ENCODE peak calls at places on chromosomes 6 and 20, in eight cellular contexts. One of them, this sample, is unnamed.

GRCh38 chr20:60091284-60091683 is 133.1 kb downstream of the CDH26 start:
- DNase-seq in breast epithelium: no peak
- DNase-seq in IMR-90: no peak
- DNase-seq in Peyer's patch: no peak
- DNase-seq in right lobe of liver: no peak
- DNase-seq in heart left ventricle: no peak
- DNase-seq in HCT116: no peak
- DNase-seq in prostate gland: no peak
- DNase-seq in this sample: no peak

GRCh38 chr20:39019805-39020325 is 57.7 kb downstream of the DHX35 start:
- DNase-seq in breast epithelium: no peak
- DNase-seq in IMR-90: no peak
- DNase-seq in Peyer's patch: no peak
- DNase-seq in right lobe of liver: no peak
- DNase-seq in heart left ventricle: no peak
- DNase-seq in HCT116: no peak
- DNase-seq in prostate gland: no peak
- DNase-seq in this sample: no peak

GRCh38 chr6:40774932-40775331 is 187.8 kb upstream of the LRFN2 start:
- DNase-seq in breast epithelium: no peak
- DNase-seq in IMR-90: no peak
- DNase-seq in Peyer's patch: no peak
- DNase-seq in right lobe of liver: no peak
- DNase-seq in heart left ventricle: no peak
- DNase-seq in HCT116: no peak
- DNase-seq in prostate gland: no peak
- DNase-seq in this sample: no peak

GRCh38 chr6:169589699-169590257 is 112.1 kb downstream of the WDR27 start:
- DNase-seq in breast epithelium: no peak
- DNase-seq in IMR-90: no peak
- DNase-seq in Peyer's patch: no peak
- DNase-seq in right lobe of liver: no peak
- DNase-seq in heart left ventricle: no peak
- DNase-seq in HCT116: no peak
- DNase-seq in prostate gland: no peak
- DNase-seq in this sample: no peak

GRCh38 chr20:43744966-43745733 is 18.3 kb upstream of the GTSF1L start:
- DNase-seq in breast epithelium: no peak
- DNase-seq in IMR-90: no peak
- DNase-seq in Peyer's patch: no peak
- DNase-seq in right lobe of liver: no peak
- DNase-seq in heart left ventricle: no peak
- DNase-seq in HCT116: no peak
- DNase-seq in prostate gland: no peak
- DNase-seq in this sample: no peak

GRCh38 chr20:17036546-17036945 is 190.3 kb upstream of the PCSK2 start:
- DNase-seq in breast epithelium: no peak
- DNase-seq in IMR-90: peak; percentile 58
- DNase-seq in Peyer's patch: no peak
- DNase-seq in right lobe of liver: no peak
- DNase-seq in heart left ventricle: no peak
- DNase-seq in HCT116: no peak
- DNase-seq in prostate gland: no peak
- DNase-seq in this sample: no peak

GRCh38 chr6:21593412-21593926 is at the start of gene SOX4:
- DNase-seq in breast epithelium: peak; percentile 95
- DNase-seq in IMR-90: peak; percentile 98
- DNase-seq in Peyer's patch: peak; percentile 90
- DNase-seq in right lobe of liver: peak; percentile 94
- DNase-seq in heart left ventricle: peak; percentile 94
- DNase-seq in HCT116: peak; percentile 93
- DNase-seq in prostate gland: peak; percentile 96
- DNase-seq in this sample: peak; percentile 95

GRCh38 chr6:21808045-21808470 is 214.5 kb downstream of the SOX4 start:
- DNase-seq in breast epithelium: peak; percentile 23
- DNase-seq in IMR-90: peak; percentile 78
- DNase-seq in Peyer's patch: no peak
- DNase-seq in right lobe of liver: no peak
- DNase-seq in heart left ventricle: peak; percentile 49
- DNase-seq in HCT116: no peak
- DNase-seq in prostate gland: no peak
- DNase-seq in this sample: no peak

GRCh38 chr20:22585786-22586493 is 1.6 kb upstream of the FOXA2 start:
- DNase-seq in breast epithelium: no peak
- DNase-seq in IMR-90: no peak
- DNase-seq in Peyer's patch: no peak
- DNase-seq in right lobe of liver: no peak
- DNase-seq in heart left ventricle: no peak
- DNase-seq in HCT116: no peak
- DNase-seq in prostate gland: no peak
- DNase-seq in this sample: no peak

GRCh38 chr20:7503501-7503900 is 436.8 kb downstream of the HAO1 start:
- DNase-seq in breast epithelium: no peak
- DNase-seq in IMR-90: no peak
- DNase-seq in Peyer's patch: no peak
- DNase-seq in right lobe of liver: peak; percentile 37
- DNase-seq in heart left ventricle: peak; percentile 24
- DNase-seq in HCT116: no peak
- DNase-seq in prostate gland: no peak
- DNase-seq in this sample: no peak

GRCh38 chr6:71446084-71446869 is 157.7 kb downstream of the OGFRL1 start:
- DNase-seq in breast epithelium: no peak
- DNase-seq in IMR-90: no peak
- DNase-seq in Peyer's patch: no peak
- DNase-seq in right lobe of liver: no peak
- DNase-seq in heart left ventricle: no peak
- DNase-seq in HCT116: no peak
- DNase-seq in prostate gland: no peak
- DNase-seq in this sample: no peak

GRCh38 chr6:68326762-68327161 is 308.3 kb upstream of the ADGRB3 start:
- DNase-seq in breast epithelium: no peak
- DNase-seq in IMR-90: no peak
- DNase-seq in Peyer's patch: peak; percentile 21
- DNase-seq in right lobe of liver: peak; percentile 2
- DNase-seq in heart left ventricle: no peak
- DNase-seq in HCT116: no peak
- DNase-seq in prostate gland: no peak
- DNase-seq in this sample: no peak

GRCh38 chr20:10857362-10858070 is 183.7 kb upstream of the JAG1 start:
- DNase-seq in breast epithelium: no peak
- DNase-seq in IMR-90: peak; percentile 60
- DNase-seq in Peyer's patch: peak; percentile 68
- DNase-seq in right lobe of liver: peak; percentile 29
- DNase-seq in heart left ventricle: no peak
- DNase-seq in HCT116: no peak
- DNase-seq in prostate gland: no peak
- DNase-seq in this sample: no peak

GRCh38 chr6:35698858-35699257 is 10.1 kb upstream of the FKBP5 start:
- DNase-seq in breast epithelium: no peak
- DNase-seq in IMR-90: no peak
- DNase-seq in Peyer's patch: no peak
- DNase-seq in right lobe of liver: no peak
- DNase-seq in heart left ventricle: no peak
- DNase-seq in HCT116: no peak
- DNase-seq in prostate gland: no peak
- DNase-seq in this sample: no peak

GRCh38 chr20:16261733-16262277 is 311.4 kb downstream of the KIF16B start:
- DNase-seq in breast epithelium: no peak
- DNase-seq in IMR-90: no peak
- DNase-seq in Peyer's patch: no peak
- DNase-seq in right lobe of liver: no peak
- DNase-seq in heart left ventricle: no peak
- DNase-seq in HCT116: no peak
- DNase-seq in prostate gland: no peak
- DNase-seq in this sample: no peak

GRCh38 chr6:26534681-26535465 is 3.3 kb upstream of the HMGN4 start:
- DNase-seq in breast epithelium: no peak
- DNase-seq in IMR-90: no peak
- DNase-seq in Peyer's patch: no peak
- DNase-seq in right lobe of liver: no peak
- DNase-seq in heart left ventricle: no peak
- DNase-seq in HCT116: no peak
- DNase-seq in prostate gland: no peak
- DNase-seq in this sample: no peak

GRCh38 chr6:136609878-136610706 is 59.9 kb upstream of the MAP7 start:
- DNase-seq in breast epithelium: peak; percentile 35
- DNase-seq in IMR-90: peak; percentile 100
- DNase-seq in Peyer's patch: peak; percentile 54
- DNase-seq in right lobe of liver: no peak
- DNase-seq in heart left ventricle: peak; percentile 61
- DNase-seq in HCT116: peak; percentile 98
- DNase-seq in prostate gland: peak; percentile 73
- DNase-seq in this sample: no peak

GRCh38 chr6:149210376-149210775 is 107.1 kb upstream of the TAB2 start:
- DNase-seq in breast epithelium: no peak
- DNase-seq in IMR-90: peak; percentile 77
- DNase-seq in Peyer's patch: no peak
- DNase-seq in right lobe of liver: no peak
- DNase-seq in heart left ventricle: no peak
- DNase-seq in HCT116: no peak
- DNase-seq in prostate gland: no peak
- DNase-seq in this sample: no peak

GRCh38 chr6:33189164-33189563 is 3.1 kb downstream of the COL11A2 start:
- DNase-seq in breast epithelium: no peak
- DNase-seq in IMR-90: no peak
- DNase-seq in Peyer's patch: no peak
- DNase-seq in right lobe of liver: no peak
- DNase-seq in heart left ventricle: no peak
- DNase-seq in HCT116: no peak
- DNase-seq in prostate gland: no peak
- DNase-seq in this sample: no peak

GRCh38 chr20:38005866-38006265 is 27.4 kb downstream of the TTI1 start:
- DNase-seq in breast epithelium: no peak
- DNase-seq in IMR-90: no peak
- DNase-seq in Peyer's patch: no peak
- DNase-seq in right lobe of liver: no peak
- DNase-seq in heart left ventricle: no peak
- DNase-seq in HCT116: no peak
- DNase-seq in prostate gland: no peak
- DNase-seq in this sample: no peak

GRCh38 chr6:127282184-127282583 is 15.5 kb downstream of the RNF146 start:
- DNase-seq in breast epithelium: no peak
- DNase-seq in IMR-90: no peak
- DNase-seq in Peyer's patch: no peak
- DNase-seq in right lobe of liver: no peak
- DNase-seq in heart left ventricle: no peak
- DNase-seq in HCT116: no peak
- DNase-seq in prostate gland: no peak
- DNase-seq in this sample: no peak
- H3K4me3 ChIP-seq in breast epithelium: no peak overlapping the region
- H3K4me3 ChIP-seq in IMR-90: no peak overlapping the region
- H3K4me3 ChIP-seq in Peyer's patch: no peak overlapping the region
- H3K4me3 ChIP-seq in right lobe of liver: no peak overlapping the region
- H3K4me3 ChIP-seq in heart left ventricle: no peak overlapping the region
- H3K4me3 ChIP-seq in HCT116: no peak overlapping the region
- H3K4me3 ChIP-seq in prostate gland: no peak overlapping the region
- H3K4me3 ChIP-seq in this sample: no peak overlapping the region

GRCh38 chr6:42795651-42796050 is 13.8 kb downstream of the BICRAL start:
- DNase-seq in breast epithelium: no peak
- DNase-seq in IMR-90: no peak
- DNase-seq in Peyer's patch: no peak
- DNase-seq in right lobe of liver: no peak
- DNase-seq in heart left ventricle: no peak
- DNase-seq in HCT116: no peak
- DNase-seq in prostate gland: no peak
- DNase-seq in this sample: no peak

GRCh38 chr6:42790549-42791181 is 8.8 kb downstream of the BICRAL start:
- DNase-seq in breast epithelium: no peak
- DNase-seq in IMR-90: no peak
- DNase-seq in Peyer's patch: no peak
- DNase-seq in right lobe of liver: no peak
- DNase-seq in heart left ventricle: no peak
- DNase-seq in HCT116: no peak
- DNase-seq in prostate gland: no peak
- DNase-seq in this sample: no peak

GRCh38 chr6:42788671-42789070 is 6.8 kb downstream of the BICRAL start:
- DNase-seq in breast epithelium: peak; percentile 68
- DNase-seq in IMR-90: no peak
- DNase-seq in Peyer's patch: no peak
- DNase-seq in right lobe of liver: no peak
- DNase-seq in heart left ventricle: no peak
- DNase-seq in HCT116: no peak
- DNase-seq in prostate gland: no peak
- DNase-seq in this sample: peak; percentile 70

GRCh38 chr6:42796171-42796570 is 14.3 kb downstream of the BICRAL start:
- DNase-seq in breast epithelium: no peak
- DNase-seq in IMR-90: no peak
- DNase-seq in Peyer's patch: no peak
- DNase-seq in right lobe of liver: no peak
- DNase-seq in heart left ventricle: no peak
- DNase-seq in HCT116: no peak
- DNase-seq in prostate gland: no peak
- DNase-seq in this sample: no peak

GRCh38 chr6:42791706-42792320 is 10.0 kb downstream of the BICRAL start:
- DNase-seq in breast epithelium: no peak
- DNase-seq in IMR-90: peak; percentile 48
- DNase-seq in Peyer's patch: no peak
- DNase-seq in right lobe of liver: no peak
- DNase-seq in heart left ventricle: no peak
- DNase-seq in HCT116: no peak
- DNase-seq in prostate gland: no peak
- DNase-seq in this sample: no peak
- TF ChIP-seq POLR2A in breast epithelium: no peak
- TF ChIP-seq POLR2A in IMR-90: no peak
- TF ChIP-seq POLR2A in Peyer's patch: no peak
- TF ChIP-seq POLR2A in right lobe of liver: no peak
- TF ChIP-seq POLR2A in heart left ventricle: no peak
- TF ChIP-seq POLR2A in HCT116: no peak
- TF ChIP-seq POLR2A in prostate gland: no peak
- TF ChIP-seq POLR2A in this sample: no peak

GRCh38 chr6:44251576-44252524 is 4.9 kb downstream of the HSP90AB1 start:
- DNase-seq in breast epithelium: no peak
- DNase-seq in IMR-90: no peak
- DNase-seq in Peyer's patch: no peak
- DNase-seq in right lobe of liver: no peak
- DNase-seq in heart left ventricle: no peak
- DNase-seq in HCT116: no peak
- DNase-seq in prostate gland: no peak
- DNase-seq in this sample: no peak
- H3K4me3 ChIP-seq in breast epithelium: no peak overlapping the region
- H3K4me3 ChIP-seq in IMR-90: no peak overlapping the region
- H3K4me3 ChIP-seq in Peyer's patch: no peak overlapping the region
- H3K4me3 ChIP-seq in right lobe of liver: no peak overlapping the region
- H3K4me3 ChIP-seq in heart left ventricle: no peak overlapping the region
- H3K4me3 ChIP-seq in HCT116: no peak overlapping the region
- H3K4me3 ChIP-seq in prostate gland: no peak overlapping the region
- H3K4me3 ChIP-seq in this sample: no peak overlapping the region

DNA sequence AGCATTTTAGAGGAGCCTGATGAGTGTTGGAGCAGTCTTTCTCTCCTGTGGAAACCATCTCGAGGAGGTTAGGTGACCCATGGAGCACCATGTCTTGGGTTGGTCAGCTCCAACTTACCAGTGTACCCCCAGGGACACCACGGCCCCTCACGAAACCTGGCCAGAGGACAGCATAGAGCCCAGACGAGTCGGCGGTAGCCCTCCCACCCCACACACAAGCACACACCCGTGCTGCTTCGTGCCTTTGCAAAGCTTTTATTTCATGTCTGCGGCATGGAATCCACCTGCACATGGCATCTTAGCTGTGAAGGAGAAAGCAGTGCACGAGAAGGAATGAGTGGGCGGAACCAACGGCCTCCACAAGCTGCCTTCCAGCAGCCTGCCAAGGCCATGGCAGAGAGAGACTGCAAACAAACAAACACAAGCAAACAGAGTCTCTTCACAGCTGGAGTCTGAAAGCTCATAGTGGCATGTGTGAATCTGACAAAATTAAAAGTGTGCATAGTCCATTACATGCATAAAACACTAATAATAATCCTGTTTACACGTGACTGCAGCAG is 53.6 kb downstream of the EZR start:
- DNase-seq in breast epithelium: no peak
- DNase-seq in IMR-90: no peak
- DNase-seq in Peyer's patch: no peak
- DNase-seq in right lobe of liver: no peak
- DNase-seq in heart left ventricle: no peak
- DNase-seq in HCT116: no peak
- DNase-seq in prostate gland: no peak
- DNase-seq in this sample: no peak
- TF ChIP-seq POLR2A in breast epithelium: no peak
- TF ChIP-seq POLR2A in IMR-90: no peak
- TF ChIP-seq POLR2A in Peyer's patch: no peak
- TF ChIP-seq POLR2A in right lobe of liver: no peak
- TF ChIP-seq POLR2A in heart left ventricle: no peak
- TF ChIP-seq POLR2A in HCT116: no peak
- TF ChIP-seq POLR2A in prostate gland: no peak
- TF ChIP-seq POLR2A in this sample: no peak

This sample was measured in thyroid gland.